ENCODE peak calls at places on chromosomes 6 and 20, in six cellular contexts. W is fibroblast of lung, C is AG04450, O is heart left ventricle, B is A549, K is left lung. R is an unnamed sample.
A peak's percentile ranks its signal among the peaks of the same experiment; 100 is the strongest.

GRCh38 chr6:83065511-83066192 is at the start of gene UBE3D:
- DNase-seq in W (peak; percentile 83), C (peak; percentile 61), O (peak; percentile 91), B (peak; percentile 78), K (peak; percentile 90), R (peak; percentile 95)

GRCh38 chr6:57173886-57174510 is 1.9 kb downstream of the BAG2 start:
- DNase-seq in W (peak; percentile 86), C (no peak), O (no peak), B (peak; percentile 56), K (no peak), R (no peak)

GRCh38 chr6:34392497-34393190 is at the start of gene NUDT3:
- DNase-seq in W (peak; percentile 94), C (peak; percentile 83), O (peak; percentile 96), B (peak; percentile 91), K (peak; percentile 96), R (peak; percentile 97)

GRCh38 chr6:154689654-154690053 is 43.6 kb upstream of the SCAF8 start:
- DNase-seq in W (no peak), C (no peak), O (no peak), B (no peak), K (no peak), R (no peak)

GRCh38 chr6:34052918-34053608 is 92.8 kb downstream of the GRM4 start:
- DNase-seq in W (no peak), C (no peak), O (no peak), B (no peak), K (no peak), R (no peak)

GRCh38 chr6:144331610-144332009 is 46.5 kb downstream of the UTRN start:
- DNase-seq in W (peak; percentile 51), C (peak; percentile 62), O (no peak), B (peak; percentile 13), K (no peak), R (no peak)

GRCh38 chr6:73704260-73704659 is 8.3 kb downstream of the CD109 start:
- DNase-seq in W (peak; percentile 96), C (peak; percentile 94), O (no peak), B (peak; percentile 83), K (no peak), R (no peak)

GRCh38 chr20:60206259-60206658 is 248.0 kb downstream of the CDH26 start:
- DNase-seq in W (peak; percentile 52), C (peak; percentile 8), O (no peak), B (peak; percentile 27), K (no peak), R (no peak)

GRCh38 chr6:84976516-84977420 is 212.4 kb upstream of the TBX18 start:
- DNase-seq in W (no peak), C (no peak), O (no peak), B (peak; percentile 94), K (no peak), R (no peak)

GRCh38 chr20:62665153-62665754 is 23.0 kb downstream of the SLCO4A1 start:
- DNase-seq in W (no peak), C (no peak), O (no peak), B (no peak), K (no peak), R (no peak)

GRCh38 chr20:43452404-43453126 is 5.1 kb upstream of the SRSF6 start:
- DNase-seq in W (no peak), C (no peak), O (no peak), B (no peak), K (no peak), R (no peak)

GRCh38 chr6:31945507-31946369 is at the start of gene CFB:
- DNase-seq in W (peak; percentile 85), C (peak; percentile 46), O (peak; percentile 63), B (peak; percentile 57), K (peak; percentile 80), R (peak; percentile 80)

GRCh38 chr6:1842334-1842733 is 232.6 kb downstream of the FOXC1 start:
- DNase-seq in W (no peak), C (no peak), O (no peak), B (no peak), K (no peak), R (no peak)

GRCh38 chr20:58640446-58640845 is 10.6 kb upstream of the STX16 start:
- DNase-seq in W (no peak), C (no peak), O (no peak), B (no peak), K (no peak), R (no peak)

GRCh38 chr6:14784596-14785360 is 461.1 kb upstream of the JARID2 start:
- DNase-seq in W (no peak), C (no peak), O (no peak), B (no peak), K (no peak), R (no peak)

GRCh38 chr20:6590891-6591679 is 176.4 kb upstream of the BMP2 start:
- DNase-seq in W (peak; percentile 77), C (no peak), O (no peak), B (no peak), K (no peak), R (no peak)

GRCh38 chr6:105793132-105793531 is 293.0 kb upstream of the PRDM1 start:
- DNase-seq in W (no peak), C (no peak), O (no peak), B (peak; percentile 64), K (no peak), R (no peak)

GRCh38 chr6:55578537-55579363 is at the start of gene HMGCLL1:
- DNase-seq in W (no peak), C (no peak), O (peak; percentile 37), B (peak; percentile 31), K (peak; percentile 54), R (peak; percentile 50)

GRCh38 chr6:24689964-24690363 is 23.1 kb downstream of the ACOT13 start:
- DNase-seq in W (no peak), C (no peak), O (no peak), B (no peak), K (no peak), R (no peak)

GRCh38 chr6:22320750-22321149 is 23.9 kb upstream of the PRL start:
- DNase-seq in W (peak; percentile 73), C (peak; percentile 76), O (no peak), B (peak; percentile 67), K (peak; percentile 37), R (no peak)

GRCh38 chr6:10582774-10583508 is 61.8 kb downstream of the GCNT2 start:
- DNase-seq in W (no peak), C (no peak), O (no peak), B (no peak), K (no peak), R (no peak)

GRCh38 chr20:31593221-31594001 is 11.7 kb upstream of the ID1 start:
- DNase-seq in W (peak; percentile 90), C (no peak), O (no peak), B (peak; percentile 100), K (peak; percentile 67), R (peak; percentile 71)

GRCh38 chr20:44479643-44480042 is 4.0 kb downstream of the TTPAL start:
- DNase-seq in W (no peak), C (no peak), O (no peak), B (no peak), K (no peak), R (no peak)

GRCh38 chr6:106910999-106911949 is 63.3 kb downstream of the CD24 start:
- DNase-seq in W (no peak), C (no peak), O (no peak), B (peak; percentile 6), K (no peak), R (no peak)

GRCh38 chr6:33490621-33491020 is 36.2 kb downstream of the ZBTB9 start:
- DNase-seq in W (no peak), C (no peak), O (no peak), B (no peak), K (no peak), R (no peak)

GRCh38 chr6:36755435-36756348 is 58.1 kb downstream of the RAB44 start:
- DNase-seq in W (no peak), C (no peak), O (no peak), B (peak; percentile 25), K (no peak), R (no peak)

GRCh38 chr6:116409756-116410155 is 39.0 kb downstream of the DSE start:
- DNase-seq in W (no peak), C (no peak), O (no peak), B (no peak), K (no peak), R (no peak)

GRCh38 chr20:35225319-35226125 is 968 bp upstream of the MMP24 start:
- DNase-seq in W (no peak), C (no peak), O (no peak), B (no peak), K (no peak), R (no peak)

GRCh38 chr6:119132211-119133004 is 53.9 kb upstream of the FAM184A start:
- DNase-seq in W (no peak), C (no peak), O (no peak), B (no peak), K (no peak), R (no peak)

GRCh38 chr6:151241853-151242252 is 2.1 kb downstream of the AKAP12 start:
- DNase-seq in W (no peak), C (no peak), O (no peak), B (no peak), K (no peak), R (no peak)

GRCh38 chr6:151239603-151240035 is at the start of gene AKAP12:
- DNase-seq in W (peak; percentile 71), C (peak; percentile 23), O (peak; percentile 33), B (peak; percentile 28), K (no peak), R (no peak)

GRCh38 chr6:151240036-151240685 is 394 bp downstream of the AKAP12 start:
- DNase-seq in W (peak; percentile 83), C (no peak), O (peak; percentile 84), B (peak; percentile 73), K (peak; percentile 59), R (peak; percentile 66)

GRCh38 chr6:151240861-151241642 is 1.3 kb downstream of the AKAP12 start:
- DNase-seq in W (peak; percentile 74), C (peak; percentile 13), O (peak; percentile 43), B (peak; percentile 54), K (peak; percentile 51), R (no peak)

GRCh38 chr6:151242420-151242841 is 2.7 kb downstream of the AKAP12 start:
- DNase-seq in W (no peak), C (no peak), O (no peak), B (no peak), K (no peak), R (no peak)
- H3K4me3 ChIP-seq in W (peak overlapping the region; percentile 89), C (no peak overlapping the region), O (no peak overlapping the region), B (peak overlapping the region; percentile 72), K (peak overlapping the region; percentile 50), R (peak overlapping the region; percentile 75)

GRCh38 chr6:42138630-42139619 is 3.5 kb downstream of the C6orf132 start:
- DNase-seq in W (peak; percentile 42), C (no peak), O (no peak), B (peak; percentile 25), K (no peak), R (no peak)
- H3K27ac ChIP-seq in W (no peak overlapping the region), C (peak overlapping the region; percentile 33), O (no peak overlapping the region), B (peak overlapping the region; percentile 91), K (no peak overlapping the region), R (no peak overlapping the region)

GRCh38 chr6:158347335-158347734 is 35.1 kb downstream of the TULP4 start:
- DNase-seq in W (no peak), C (no peak), O (no peak), B (no peak), K (no peak), R (no peak)
- TF ChIP-seq CTCF in W (no peak), C (no peak), O (no peak), B (no peak), K (no peak), R (no peak)

DNA sequence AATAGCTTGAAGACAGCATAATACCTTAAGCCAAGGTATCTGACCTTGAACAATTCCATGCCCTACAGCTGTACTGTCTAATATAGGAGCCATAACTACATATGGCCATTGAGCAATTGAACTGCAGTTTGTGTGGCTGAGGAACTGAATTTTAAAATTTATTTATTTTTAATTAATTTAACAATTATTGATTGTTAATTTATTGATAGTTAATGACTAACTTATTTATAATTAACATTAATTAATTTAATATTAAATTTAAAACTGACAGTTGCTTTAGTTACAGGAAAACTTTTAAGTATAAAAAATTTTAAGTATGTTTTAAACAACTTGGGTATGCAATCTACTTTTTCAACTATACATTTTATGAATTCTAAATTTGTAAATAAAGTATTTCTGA is 12.3 kb upstream of the MYB start:
- DNase-seq in W (no peak), C (no peak), O (no peak), B (no peak), K (no peak), R (no peak)
- H3K4me3 ChIP-seq in W (no peak overlapping the region), C (no peak overlapping the region), O (no peak overlapping the region), B (no peak overlapping the region), K (no peak overlapping the region), R (no peak overlapping the region)